ENCODE peak calls at places on chromosome 18, in ten cellular contexts. C, P, W, V, B, T, N, I, Y and X are unnamed samples. For H3K9me3, the result is how much of the 10 kb centered on the place peaks cover.

GRCh38 chr18:57561728-57562423 is 24.6 kb downstream of the FECH start:
- DNase-seq in P (no peak), W (peak), Y (no peak), C (peak), T (peak), I (peak), B (no peak), N (peak), V (no peak), X (no peak)

GRCh38 chr18:28127228-28127627 is 49.7 kb downstream of the CDH2 start:
- DNase-seq in W (no peak), P (no peak), V (peak), I (no peak), Y (no peak), B (no peak), T (peak), C (no peak), N (no peak), X (no peak)

GRCh38 chr18:43914017-43914416 is 636.7 kb upstream of the SYT4 start:
- DNase-seq in Y (no peak), V (no peak), B (no peak), N (no peak), P (no peak), I (no peak), T (no peak), W (no peak), C (no peak), X (no peak)

GRCh38 chr18:35736696-35737095 is 155.2 kb downstream of the GALNT1 start:
- DNase-seq in C (no peak), Y (no peak), T (peak), B (no peak), I (no peak), N (no peak), W (no peak), V (no peak), P (no peak), X (no peak)

GRCh38 chr18:39302481-39302880 is 1736.9 kb upstream of the CELF4 start:
- DNase-seq in B (no peak), T (no peak), I (no peak), P (no peak), V (no peak), Y (no peak), W (no peak), C (no peak), N (no peak), X (no peak)

GRCh38 chr18:51668101-51668500 is 470.6 kb upstream of the MEX3C start:
- DNase-seq in I (peak), Y (no peak), V (no peak), T (peak), W (peak), B (no peak), N (peak), C (peak), P (no peak), X (no peak)

GRCh38 chr18:14089781-14090180 is 42.5 kb downstream of the ZNF519 start:
- DNase-seq in B (no peak), C (no peak), W (no peak), I (no peak), N (no peak), T (no peak), V (peak), P (no peak), Y (no peak), X (no peak)

GRCh38 chr18:70380915-70381896 is 92.4 kb downstream of the SOCS6 start:
- DNase-seq in W (peak), T (no peak), C (no peak), B (no peak), I (no peak), Y (no peak), V (peak), N (peak), P (peak), X (no peak)

GRCh38 chr18:27863780-27864430 is 313.0 kb downstream of the CDH2 start:
- DNase-seq in Y (no peak), B (no peak), T (no peak), I (no peak), V (no peak), P (no peak), N (no peak), W (no peak), C (no peak), X (no peak)

GRCh38 chr18:7116832-7117389 is 686 bp downstream of the LAMA1 start:
- DNase-seq in N (peak), T (peak), I (no peak), C (no peak), W (no peak), B (no peak), V (peak), Y (no peak), P (no peak), X (no peak)

GRCh38 chr18:36455931-36456330 is 158.4 kb downstream of the FHOD3 start:
- DNase-seq in P (no peak), C (no peak), T (no peak), W (no peak), V (no peak), Y (no peak), B (no peak), N (no peak), I (no peak), X (no peak)

GRCh38 chr18:14949800-14950415 is 201.9 kb downstream of the ANKRD30B start:
- DNase-seq in N (no peak), T (no peak), Y (no peak), I (no peak), W (no peak), C (no peak), B (no peak), V (no peak), P (no peak), X (no peak)

GRCh38 chr18:47054369-47054768 is 18.9 kb upstream of the ELOA2 start:
- DNase-seq in C (no peak), W (no peak), Y (no peak), V (no peak), P (no peak), N (no peak), T (no peak), B (no peak), I (no peak), X (no peak)

GRCh38 chr18:74540689-74541421 is 6.6 kb downstream of the CNDP1 start:
- DNase-seq in V (no peak), B (no peak), N (peak), P (no peak), Y (peak), C (no peak), T (no peak), W (no peak), I (no peak), X (no peak)

GRCh38 chr18:70355620-70356385 is 67.0 kb downstream of the SOCS6 start:
- DNase-seq in W (no peak), N (no peak), B (no peak), Y (no peak), T (no peak), V (no peak), I (no peak), C (no peak), P (no peak), X (no peak)

GRCh38 chr18:950882-951539 is 46.3 kb downstream of the ADCYAP1 start:
- DNase-seq in I (no peak), V (no peak), B (no peak), W (no peak), C (no peak), P (no peak), T (no peak), Y (no peak), N (no peak), X (no peak)

GRCh38 chr18:47912794-47913594 is 17.5 kb downstream of the SMAD2 start:
- DNase-seq in P (no peak), W (peak), N (no peak), Y (no peak), B (no peak), T (no peak), I (no peak), C (no peak), V (no peak), X (no peak)

GRCh38 chr18:54013452-54013851 is 211.0 kb downstream of the MBD2 start:
- DNase-seq in B (no peak), I (no peak), V (no peak), P (no peak), W (no peak), T (no peak), N (no peak), C (no peak), Y (no peak), X (no peak)

GRCh38 chr18:8936646-8937045 is 165.9 kb upstream of the NDUFV2 start:
- DNase-seq in B (no peak), P (no peak), W (no peak), C (no peak), I (no peak), V (no peak), N (no peak), T (no peak), Y (no peak), X (no peak)

GRCh38 chr18:79903071-79903635 is 48.3 kb downstream of the SLC66A2 start:
- DNase-seq in B (peak), T (no peak), C (no peak), P (no peak), V (no peak), N (peak), W (no peak), Y (no peak), I (no peak), X (no peak)
- H3K9me3 ChIP-seq in B (under half), T (under half), C (under half), P (under half), V (under half), N (under half), W (under half), Y (under half), I (under half), X (under half)

DNA sequence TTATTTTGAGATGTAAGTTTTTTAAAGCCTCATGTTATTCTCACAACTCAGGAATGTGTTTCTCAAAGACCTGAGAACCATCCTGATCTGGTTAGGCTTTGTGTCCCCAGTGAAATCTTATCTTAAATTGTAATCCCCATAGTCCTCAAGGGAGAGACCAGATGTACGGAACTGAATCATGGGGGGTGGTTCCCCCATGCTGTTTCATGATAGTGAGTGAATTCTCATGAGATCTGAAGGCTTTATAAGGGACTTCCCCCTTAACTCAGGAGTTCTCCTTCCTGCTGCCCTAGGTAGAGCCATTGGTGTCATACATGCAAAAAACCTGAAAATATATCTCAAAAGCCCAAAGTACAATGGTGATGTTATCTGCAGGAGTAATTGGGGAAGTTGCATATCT is 836.7 kb downstream of the CBLN2 start:
- DNase-seq in P (no peak), N (peak), C (no peak), T (no peak), I (no peak), V (no peak), B (no peak), Y (no peak), W (no peak), X (no peak)
- H3K9me3 ChIP-seq in P (under half), N (half or more), C (under half), T (under half), I (under half), V (under half), B (under half), Y (under half), W (under half), X (under half)

GRCh38 chr18:63225434-63225833 is 94.1 kb downstream of the BCL2 start:
- DNase-seq in I (no peak), V (no peak), W (no peak), B (no peak), P (no peak), T (no peak), C (no peak), Y (no peak), N (no peak), X (no peak)

GRCh38 chr18:63220903-63221302 is 98.7 kb downstream of the BCL2 start:
- DNase-seq in P (no peak), I (no peak), Y (no peak), T (no peak), B (no peak), V (no peak), C (no peak), W (no peak), N (no peak), X (no peak)

GRCh38 chr18:63224574-63224973 is 95.0 kb downstream of the BCL2 start:
- DNase-seq in Y (peak), V (no peak), C (no peak), I (no peak), W (no peak), N (no peak), P (no peak), B (no peak), T (no peak), X (no peak)

GRCh38 chr18:63218472-63218871 is 101.1 kb downstream of the BCL2 start:
- DNase-seq in N (no peak), T (no peak), V (no peak), C (no peak), Y (no peak), B (no peak), P (no peak), W (no peak), I (no peak), X (no peak)

GRCh38 chr18:63223837-63224236 is 95.7 kb downstream of the BCL2 start:
- DNase-seq in I (no peak), B (no peak), C (no peak), W (no peak), T (no peak), N (no peak), P (no peak), V (no peak), Y (no peak), X (no peak)
- H3K9me3 ChIP-seq in I (under half), B (under half), C (under half), W (under half), T (under half), N (under half), P (under half), V (under half), Y (under half), X (under half)

GRCh38 chr18:4208408-4208807 is 246.7 kb downstream of the DLGAP1 start:
- DNase-seq in C (no peak), I (no peak), W (no peak), V (no peak), P (no peak), Y (no peak), N (no peak), B (no peak), T (no peak), X (no peak)
- H3K9me3 ChIP-seq in C (under half), I (under half), W (under half), V (under half), P (under half), Y (under half), N (under half), B (under half), T (under half), X (under half)

GRCh38 chr18:79770826-79771225 is 26.9 kb upstream of the KCNG2 start:
- DNase-seq in V (no peak), P (no peak), Y (no peak), N (peak), I (no peak), C (no peak), W (no peak), T (no peak), B (no peak), X (no peak)

GRCh38 chr18:79771446-79772107 is 26.2 kb upstream of the KCNG2 start:
- DNase-seq in V (no peak), N (peak), T (no peak), C (no peak), B (no peak), Y (no peak), I (no peak), P (no peak), W (no peak), X (no peak)

GRCh38 chr18:79774111-79774510 is 23.6 kb upstream of the KCNG2 start:
- DNase-seq in V (no peak), Y (no peak), N (peak), W (no peak), P (no peak), B (no peak), C (no peak), I (no peak), T (no peak), X (no peak)

GRCh38 chr18:79772865-79773696 is 24.7 kb upstream of the KCNG2 start:
- DNase-seq in Y (no peak), T (no peak), V (no peak), B (no peak), C (no peak), P (no peak), I (no peak), W (no peak), N (peak), X (no peak)

DNA sequence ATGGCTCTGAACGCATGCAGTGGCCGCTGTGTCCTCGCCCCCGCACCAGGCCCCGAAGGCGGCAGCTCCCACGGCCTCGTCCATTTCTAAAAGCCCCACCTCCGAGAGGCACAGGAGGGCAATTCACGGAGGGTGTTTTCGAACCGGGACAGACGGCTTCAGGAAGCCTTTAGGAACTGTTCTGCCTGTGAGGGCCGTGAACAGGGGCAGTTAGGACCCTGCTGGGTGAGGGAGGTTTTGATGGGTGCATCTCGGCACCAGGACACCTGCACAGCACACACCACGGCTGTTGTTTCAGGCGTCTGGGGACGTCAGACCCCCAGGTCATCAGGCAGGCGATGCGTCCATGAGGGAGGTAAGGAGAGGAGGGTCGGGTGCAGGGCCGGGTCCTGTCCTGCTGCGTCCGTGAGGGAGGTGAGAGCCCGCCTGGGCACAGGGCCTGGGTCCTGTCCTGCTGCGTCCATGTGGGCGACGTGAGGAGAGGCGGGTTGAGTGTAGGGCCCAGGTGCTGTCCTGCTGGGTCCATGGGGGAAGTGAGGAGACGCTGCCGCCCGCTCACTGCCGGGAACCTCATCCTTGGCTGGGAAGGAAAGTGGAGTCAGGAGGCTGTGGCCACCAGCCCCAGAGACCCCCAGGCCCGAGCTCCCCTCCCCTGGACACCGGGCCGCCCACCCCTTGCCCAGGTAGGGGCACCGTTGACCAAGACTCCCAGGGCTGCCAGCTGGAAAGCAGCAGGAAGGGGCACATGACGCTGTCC is 25.5 kb upstream of the KCNG2 start:
- DNase-seq in Y (no peak), N (peak), V (no peak), P (no peak), B (no peak), W (no peak), T (no peak), I (no peak), C (no peak), X (no peak)
- H3K9me3 ChIP-seq in Y (under half), N (under half), V (under half), P (under half), B (under half), W (under half), T (under half), I (under half), C (under half), X (under half)

GRCh38 chr18:80026363-80026762 is 7.9 kb upstream of the RBFA start:
- DNase-seq in T (no peak), Y (no peak), V (no peak), N (no peak), B (no peak), I (no peak), P (no peak), W (no peak), C (no peak), X (no peak)
- H3K9me3 ChIP-seq in T (under half), Y (under half), V (under half), N (under half), B (half or more), I (under half), P (half or more), W (under half), C (under half), X (under half)

DNA sequence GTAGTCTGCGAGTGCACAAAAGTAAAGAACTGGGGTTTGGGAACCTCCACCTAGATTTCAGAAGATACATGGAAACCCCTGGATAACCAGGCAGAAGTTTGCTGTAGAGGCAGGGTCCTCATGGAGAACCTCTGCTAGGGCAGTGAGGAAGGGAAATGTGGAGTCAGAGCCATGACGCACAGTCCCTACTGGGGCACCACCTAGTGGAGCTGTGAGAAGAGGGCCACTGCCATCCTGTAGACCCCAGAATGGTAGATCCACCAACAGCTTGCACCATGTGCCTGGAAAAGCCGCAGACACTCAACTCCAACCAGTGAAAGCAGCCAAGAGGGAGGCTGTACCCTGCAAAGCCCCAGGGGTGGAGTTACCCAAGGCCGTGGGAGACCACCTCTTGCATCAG is 206.4 kb downstream of the PIEZO2 start:
- DNase-seq in P (no peak), Y (no peak), T (no peak), W (no peak), B (no peak), C (no peak), I (no peak), N (no peak), V (no peak), X (no peak)
- H3K9me3 ChIP-seq in P (under half), Y (under half), T (under half), W (under half), B (under half), C (under half), I (under half), N (under half), V (under half), X (under half)

GRCh38 chr18:55997156-55997561 is 409.2 kb upstream of the TCF4 start:
- DNase-seq in Y (no peak), P (no peak), V (no peak), B (no peak), T (peak), N (no peak), C (no peak), W (no peak), I (no peak), X (no peak)

GRCh38 chr18:55999641-56000040 is 411.6 kb upstream of the TCF4 start:
- DNase-seq in B (no peak), T (peak), V (no peak), C (no peak), P (no peak), N (no peak), I (no peak), W (peak), Y (no peak), X (no peak)

GRCh38 chr18:55996726-55997125 is 408.7 kb upstream of the TCF4 start:
- DNase-seq in Y (no peak), P (no peak), V (no peak), B (no peak), N (no peak), C (no peak), W (no peak), T (no peak), I (no peak), X (no peak)

GRCh38 chr18:56000041-56000440 is 412.0 kb upstream of the TCF4 start:
- DNase-seq in Y (no peak), I (no peak), B (no peak), T (no peak), N (no peak), W (no peak), C (no peak), P (no peak), V (no peak), X (no peak)

GRCh38 chr18:55998071-55998522 is 410.1 kb upstream of the TCF4 start:
- DNase-seq in P (no peak), W (peak), N (peak), C (no peak), Y (no peak), I (no peak), B (no peak), T (peak), V (peak), X (no peak)
- H3K9me3 ChIP-seq in P (under half), W (under half), N (under half), C (under half), Y (under half), I (under half), B (under half), T (under half), V (under half), X (under half)